ENCODE peak calls at places on chromosomes 3 and 15, in five cellular contexts. Y is pancreas, R is GM12865, B is cardiac fibroblast, Z is WTC11. L is an unnamed sample.

GRCh38 chr3:116052602-116053001 is 392.7 kb downstream of the LSAMP start:
- DNase-seq in Y (no peak), R (no peak), B (no peak), Z (no peak), L (no peak)

GRCh38 chr3:10835406-10835805 is 19.4 kb downstream of the SLC6A11 start:
- DNase-seq in Y (no peak), R (no peak), B (no peak), Z (peak), L (no peak)

GRCh38 chr15:98774756-98775497 is 126.6 kb downstream of the IGF1R start:
- DNase-seq in Y (no peak), R (no peak), B (no peak), Z (no peak), L (no peak)

GRCh38 chr3:112785321-112786001 is 61.2 kb downstream of the CD200R1L start:
- DNase-seq in Y (no peak), R (no peak), B (no peak), Z (no peak), L (no peak)

GRCh38 chr3:46617941-46618340 is 5.6 kb downstream of the FAM240A start:
- DNase-seq in Y (no peak), R (no peak), B (no peak), Z (no peak), L (no peak)

GRCh38 chr3:4757056-4757948 is 221.9 kb upstream of the BHLHE40 start:
- DNase-seq in Y (no peak), R (no peak), B (no peak), Z (no peak), L (no peak)

GRCh38 chr3:183354874-183355273 is 73.5 kb downstream of the MCF2L2 start:
- DNase-seq in Y (no peak), R (no peak), B (no peak), Z (no peak), L (no peak)

GRCh38 chr3:196793224-196793623 is 53.6 kb downstream of the PAK2 start:
- DNase-seq in Y (no peak), R (no peak), B (peak), Z (no peak), L (no peak)

GRCh38 chr15:80875568-80875967 is 96.4 kb downstream of the CEMIP start:
- DNase-seq in Y (no peak), R (no peak), B (peak), Z (no peak), L (no peak)

GRCh38 chr3:46378426-46378942 is 7.7 kb downstream of the CCR5 start:
- DNase-seq in Y (peak), R (peak), B (peak), Z (peak), L (peak)

GRCh38 chr15:52765779-52766178 is 24.4 kb downstream of the ONECUT1 start:
- DNase-seq in Y (no peak), R (no peak), B (peak), Z (no peak), L (peak)

GRCh38 chr3:127091376-127091775 is 101.6 kb upstream of the PRR23E start:
- DNase-seq in Y (no peak), R (no peak), B (no peak), Z (no peak), L (no peak)

GRCh38 chr3:193981534-193981933 is 154.4 kb upstream of the HES1 start:
- DNase-seq in Y (no peak), R (no peak), B (no peak), Z (no peak), L (no peak)

GRCh38 chr15:51382787-51383186 is 41.3 kb downstream of the GLDN start:
- DNase-seq in Y (no peak), R (peak), B (peak), Z (peak), L (peak)

GRCh38 chr15:49428392-49429095 is 5.5 kb downstream of the FGF7 start:
- DNase-seq in Y (no peak), R (no peak), B (peak), Z (no peak), L (no peak)

GRCh38 chr3:4953119-4953518 is 26.1 kb upstream of the BHLHE40 start:
- DNase-seq in Y (no peak), R (no peak), B (no peak), Z (no peak), L (no peak)

GRCh38 chr3:86937306-86937791 is 53.6 kb downstream of the VGLL3 start:
- DNase-seq in Y (no peak), R (no peak), B (peak), Z (no peak), L (no peak)

GRCh38 chr3:47984089-47984759 is 32.0 kb downstream of the MAP4 start:
- DNase-seq in Y (no peak), R (no peak), B (peak), Z (no peak), L (no peak)

GRCh38 chr15:94243418-94243817 is 12.1 kb downstream of the MCTP2 start:
- DNase-seq in Y (no peak), R (no peak), B (no peak), Z (no peak), L (no peak)

GRCh38 chr3:8371085-8371551 is 130.5 kb upstream of the LMCD1 start:
- DNase-seq in Y (no peak), R (no peak), B (peak), Z (no peak), L (no peak)

GRCh38 chr15:74240897-74241614 is 4.9 kb downstream of the CCDC33 start:
- DNase-seq in Y (no peak), R (no peak), B (no peak), Z (no peak), L (no peak)

GRCh38 chr3:141065258-141065657 is 14.1 kb downstream of the SPSB4 start:
- DNase-seq in Y (peak), R (no peak), B (no peak), Z (no peak), L (no peak)

GRCh38 chr3:86990734-86991481 is at the start of gene VGLL3:
- DNase-seq in Y (peak), R (no peak), B (peak), Z (peak), L (peak)

GRCh38 chr3:159711560-159712333 is 276.9 kb upstream of the IL12A start:
- DNase-seq in Y (no peak), R (no peak), B (peak), Z (no peak), L (peak)

GRCh38 chr15:70947369-70948335 is 55.0 kb downstream of the LRRC49 start:
- DNase-seq in Y (no peak), R (no peak), B (no peak), Z (no peak), L (no peak)

GRCh38 chr15:101327147-101327740 is 32.2 kb upstream of the SNRPA1 start:
- DNase-seq in Y (no peak), R (no peak), B (no peak), Z (no peak), L (no peak)

GRCh38 chr15:77548608-77549551 is 83.8 kb downstream of the LINGO1 start:
- DNase-seq in Y (no peak), R (no peak), B (no peak), Z (no peak), L (no peak)
- TF ChIP-seq CTCF in Y (no peak), R (no peak), B (no peak), Z (no peak), L (no peak)

DNA sequence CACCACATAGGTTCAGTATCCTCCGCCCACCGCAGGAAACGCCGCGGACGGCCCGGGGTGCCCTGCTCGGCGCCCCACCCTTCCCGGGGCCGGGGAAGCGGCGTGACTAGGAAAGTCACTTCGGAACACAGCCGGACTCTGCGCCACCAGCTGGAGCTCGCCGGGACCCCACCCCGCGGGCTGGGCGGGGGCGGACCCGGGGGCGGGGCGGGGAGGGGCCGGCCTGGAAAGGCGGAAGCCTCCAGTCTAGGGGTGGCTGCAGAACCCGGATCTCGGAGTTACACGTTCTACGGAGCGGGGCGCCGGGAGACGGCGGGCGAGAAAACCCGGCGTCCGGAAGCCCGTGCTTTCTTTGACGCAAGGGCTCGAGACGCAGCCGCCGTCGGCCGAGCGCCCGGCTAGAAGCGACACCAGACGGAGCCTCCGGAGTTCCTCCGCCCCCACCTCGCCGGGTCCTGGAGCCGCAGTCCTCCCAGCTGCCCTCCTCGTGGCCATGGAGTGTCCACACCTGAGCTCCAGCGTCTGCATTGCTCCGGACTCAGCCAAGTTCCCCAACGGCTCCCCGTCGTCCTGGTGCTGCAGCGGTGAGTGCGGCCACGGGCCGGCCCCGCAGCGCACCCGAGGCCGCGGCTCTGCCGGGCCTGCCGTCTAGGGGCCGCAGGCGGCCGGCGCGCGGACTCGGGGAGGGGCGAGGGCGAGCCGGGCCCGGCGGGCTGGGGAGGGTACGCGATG is at the start of gene USP3:
- DNase-seq in Y (peak), R (peak), B (peak), Z (peak), L (peak)
- TF ChIP-seq CTCF in Y (peak), R (peak), B (peak), Z (no peak), L (peak)

DNA sequence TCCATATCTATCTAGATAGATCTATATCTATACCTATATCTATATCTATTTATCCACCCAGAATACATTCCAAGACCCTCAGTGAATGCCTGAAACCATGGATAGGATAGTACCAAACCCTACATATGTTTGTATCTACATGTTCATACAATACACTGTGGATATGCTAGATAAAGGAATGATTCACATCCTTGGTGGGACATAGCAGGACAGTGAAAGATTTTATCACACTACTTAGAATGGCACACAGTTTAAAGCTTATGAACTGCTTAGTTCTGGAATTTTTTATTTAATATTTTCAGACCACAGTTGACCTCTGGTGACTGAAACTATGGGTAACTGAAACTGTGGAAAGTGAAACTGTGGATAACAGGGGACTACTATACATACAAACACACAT is 198.8 kb upstream of the TTC14 start:
- DNase-seq in Y (no peak), R (no peak), B (no peak), Z (no peak), L (no peak)
- TF ChIP-seq CTCF in Y (no peak), R (no peak), B (no peak), Z (no peak), L (no peak)

GRCh38 chr15:75702431-75702830 is 10.2 kb downstream of the CSPG4 start:
- DNase-seq in Y (no peak), R (peak), B (no peak), Z (no peak), L (no peak)
- TF ChIP-seq CTCF in Y (no peak), R (no peak), B (no peak), Z (no peak), L (no peak)

DNA sequence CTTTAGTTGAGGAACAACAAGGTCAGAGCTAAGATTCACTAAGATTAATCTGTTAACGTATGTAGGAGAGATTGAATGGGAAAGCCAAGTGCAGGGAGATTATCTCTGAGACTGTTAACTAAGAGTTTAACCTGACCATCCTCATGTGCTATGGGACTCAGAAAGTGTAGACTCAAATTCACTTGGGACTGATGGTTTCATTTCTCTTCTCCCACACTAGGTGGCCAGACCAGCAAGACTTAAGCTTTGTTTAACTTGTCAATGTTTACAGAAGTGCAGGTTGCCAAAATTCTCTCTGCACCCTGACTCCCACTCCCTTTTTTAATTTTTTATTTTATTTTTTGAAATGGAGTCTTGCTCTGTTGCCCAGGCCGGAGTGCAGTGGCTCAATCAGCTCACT is 6.3 kb upstream of the HEXA start:
- DNase-seq in Y (no peak), R (peak), B (no peak), Z (no peak), L (no peak)
- TF ChIP-seq CTCF in Y (no peak), R (peak), B (peak), Z (no peak), L (peak)